ENCODE peak calls at places on chromosome 4, in six cellular contexts. R is HL-60; A is dorsolateral prefrontal cortex; F is SJSA1; V is CD8-positive, alpha-beta T cell; U is ovary. P is an unnamed sample.

GRCh38 chr4:16270654-16271328 is 44.5 kb upstream of the TAPT1 start:
- DNase-seq in R (peak; percentile 47), A (no peak), F (no peak), V (no peak), U (no peak), P (no peak)

GRCh38 chr4:169795585-169795984 is 37.8 kb upstream of the HPF1 start:
- DNase-seq in R (no peak), A (no peak), F (no peak), V (no peak), U (no peak), P (no peak)

GRCh38 chr4:76658231-76659102 is 223.4 kb downstream of the SHROOM3 start:
- DNase-seq in R (no peak), A (no peak), F (peak; percentile 90), V (no peak), U (no peak), P (no peak)

GRCh38 chr4:70914631-70915030 is 12.5 kb downstream of the MOB1B start:
- DNase-seq in R (no peak), A (no peak), F (peak; percentile 40), V (no peak), U (peak; percentile 52), P (no peak)

GRCh38 chr4:153643406-153644016 is 40.6 kb upstream of the TLR2 start:
- DNase-seq in R (peak; percentile 68), A (no peak), F (peak; percentile 44), V (no peak), U (no peak), P (no peak)

GRCh38 chr4:55947912-55948725 is 626 bp upstream of the CEP135 start:
- DNase-seq in R (no peak), A (no peak), F (peak; percentile 95), V (peak; percentile 62), U (no peak), P (no peak)

GRCh38 chr4:34323549-34324325 is 1920.6 kb downstream of the ARAP2 start:
- DNase-seq in R (no peak), A (no peak), F (no peak), V (no peak), U (no peak), P (no peak)

GRCh38 chr4:154559141-154559841 is 3.5 kb upstream of the FGB start:
- DNase-seq in R (peak; percentile 12), A (no peak), F (peak; percentile 15), V (no peak), U (no peak), P (no peak)

GRCh38 chr4:166527500-166527899 is 654.5 kb downstream of the TLL1 start:
- DNase-seq in R (no peak), A (no peak), F (no peak), V (no peak), U (no peak), P (no peak)

GRCh38 chr4:55754754-55755350 is 64.7 kb upstream of the EXOC1L start:
- DNase-seq in R (no peak), A (no peak), F (peak; percentile 28), V (no peak), U (no peak), P (no peak)

GRCh38 chr4:3013839-3014350 is 50.5 kb downstream of the GRK4 start:
- DNase-seq in R (no peak), A (no peak), F (no peak), V (no peak), U (no peak), P (no peak)

GRCh38 chr4:129623233-129623632 is 527.3 kb downstream of the C4orf33 start:
- DNase-seq in R (peak; percentile 87), A (no peak), F (no peak), V (no peak), U (no peak), P (no peak)

GRCh38 chr4:80069837-80070788 is 2.9 kb downstream of the ANTXR2 start:
- DNase-seq in R (no peak), A (no peak), F (no peak), V (no peak), U (no peak), P (no peak)

GRCh38 chr4:25702848-25703247 is 47.2 kb downstream of the SLC34A2 start:
- DNase-seq in R (no peak), A (peak; percentile 63), F (no peak), V (no peak), U (no peak), P (no peak)

GRCh38 chr4:108333353-108333920 is 164.7 kb upstream of the LEF1 start:
- DNase-seq in R (no peak), A (no peak), F (no peak), V (no peak), U (no peak), P (no peak)

GRCh38 chr4:139872274-139872673 is 206.7 kb downstream of the MGST2 start:
- DNase-seq in R (peak; percentile 76), A (no peak), F (peak; percentile 71), V (no peak), U (no peak), P (no peak)

GRCh38 chr4:5759236-5760075 is 48.5 kb downstream of the EVC start:
- DNase-seq in R (no peak), A (no peak), F (no peak), V (no peak), U (no peak), P (no peak)

GRCh38 chr4:5760246-5760645 is 49.2 kb downstream of the EVC start:
- DNase-seq in R (no peak), A (no peak), F (no peak), V (no peak), U (no peak), P (no peak)

GRCh38 chr4:5757954-5758353 is 47.0 kb downstream of the EVC start:
- DNase-seq in R (no peak), A (no peak), F (no peak), V (no peak), U (no peak), P (no peak)

GRCh38 chr4:5757536-5757935 is 46.5 kb downstream of the EVC start:
- DNase-seq in R (no peak), A (no peak), F (no peak), V (no peak), U (no peak), P (no peak)

DNA sequence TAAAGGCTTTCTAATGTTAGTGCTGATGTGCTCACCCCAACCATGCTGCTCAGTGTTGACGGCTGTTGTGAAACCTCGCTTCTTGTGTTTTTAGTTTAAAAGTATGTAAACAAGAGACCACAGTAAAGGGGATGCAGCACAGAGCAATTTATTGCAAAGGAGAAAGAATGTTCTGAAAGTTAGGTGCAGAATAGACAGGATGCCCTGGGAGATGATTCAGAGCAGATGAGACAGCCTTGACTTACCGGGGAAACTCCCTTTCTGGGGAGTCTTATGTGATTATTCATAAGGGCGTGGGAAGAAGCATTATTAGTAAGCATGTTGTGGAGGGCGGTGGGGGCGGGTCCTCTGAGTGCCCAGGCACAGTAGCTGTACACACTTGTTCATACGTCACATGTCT is 47.7 kb downstream of the EVC start:
- DNase-seq in R (no peak), A (no peak), F (peak; percentile 86), V (no peak), U (no peak), P (no peak)
- H3K27ac ChIP-seq in R (no peak overlapping the region), A (no peak overlapping the region), F (peak overlapping the region; percentile 91), V (no peak overlapping the region), U (no peak overlapping the region), P (no peak overlapping the region)

GRCh38 chr4:8383016-8383415 is 57.5 kb downstream of the ACOX3 start:
- DNase-seq in R (no peak), A (no peak), F (no peak), V (no peak), U (peak; percentile 36), P (peak; percentile 27)

GRCh38 chr4:8381814-8382581 is 58.5 kb downstream of the ACOX3 start:
- DNase-seq in R (no peak), A (no peak), F (no peak), V (no peak), U (peak; percentile 37), P (no peak)

GRCh38 chr4:8385106-8385505 is 55.4 kb downstream of the ACOX3 start:
- DNase-seq in R (no peak), A (no peak), F (no peak), V (no peak), U (no peak), P (no peak)

GRCh38 chr4:8384397-8385060 is 56.0 kb downstream of the ACOX3 start:
- DNase-seq in R (no peak), A (no peak), F (no peak), V (no peak), U (peak; percentile 46), P (no peak)

GRCh38 chr4:8383451-8384160 is 56.9 kb downstream of the ACOX3 start:
- DNase-seq in R (no peak), A (no peak), F (no peak), V (no peak), U (peak; percentile 61), P (peak; percentile 52)
- H3K27ac ChIP-seq in R (no peak overlapping the region), A (no peak overlapping the region), F (no peak overlapping the region), V (no peak overlapping the region), U (no peak overlapping the region), P (no peak overlapping the region)

GRCh38 chr4:150173854-150174398 is 95.7 kb downstream of the DCLK2 start:
- DNase-seq in R (no peak), A (no peak), F (no peak), V (no peak), U (no peak), P (no peak)

GRCh38 chr4:150176559-150176958 is 98.3 kb downstream of the DCLK2 start:
- DNase-seq in R (no peak), A (no peak), F (no peak), V (no peak), U (no peak), P (no peak)

GRCh38 chr4:150178161-150178560 is 99.9 kb downstream of the DCLK2 start:
- DNase-seq in R (no peak), A (no peak), F (no peak), V (no peak), U (no peak), P (no peak)

DNA sequence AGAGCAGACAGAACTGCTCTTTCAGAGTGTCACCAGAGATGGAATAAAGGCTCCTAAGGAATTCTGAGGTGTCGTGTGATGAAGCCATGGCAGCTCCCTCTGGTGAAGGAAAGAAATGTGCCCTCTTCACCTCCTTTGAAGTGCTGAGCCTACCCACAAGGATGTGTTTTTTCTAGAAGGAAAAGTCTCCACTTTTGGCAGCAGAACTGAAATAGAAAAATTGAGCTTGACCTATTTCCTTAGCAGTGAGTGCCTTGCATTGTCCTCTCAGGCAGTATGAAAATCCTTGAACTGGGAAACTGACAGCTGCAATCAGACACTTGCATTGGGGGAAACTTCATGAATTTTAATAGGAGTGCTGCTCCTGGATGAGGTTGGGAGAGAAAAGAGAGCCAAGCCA is 95.2 kb downstream of the DCLK2 start:
- DNase-seq in R (no peak), A (no peak), F (no peak), V (no peak), U (no peak), P (no peak)
- H3K27ac ChIP-seq in R (no peak overlapping the region), A (no peak overlapping the region), F (no peak overlapping the region), V (no peak overlapping the region), U (no peak overlapping the region), P (no peak overlapping the region)

GRCh38 chr4:11367371-11367770 is 61.3 kb downstream of the HS3ST1 start:
- DNase-seq in R (no peak), A (peak; percentile 81), F (no peak), V (no peak), U (peak; percentile 93), P (peak; percentile 18)
- H3K27ac ChIP-seq in R (no peak overlapping the region), A (no peak overlapping the region), F (no peak overlapping the region), V (no peak overlapping the region), U (no peak overlapping the region), P (no peak overlapping the region)

DNA sequence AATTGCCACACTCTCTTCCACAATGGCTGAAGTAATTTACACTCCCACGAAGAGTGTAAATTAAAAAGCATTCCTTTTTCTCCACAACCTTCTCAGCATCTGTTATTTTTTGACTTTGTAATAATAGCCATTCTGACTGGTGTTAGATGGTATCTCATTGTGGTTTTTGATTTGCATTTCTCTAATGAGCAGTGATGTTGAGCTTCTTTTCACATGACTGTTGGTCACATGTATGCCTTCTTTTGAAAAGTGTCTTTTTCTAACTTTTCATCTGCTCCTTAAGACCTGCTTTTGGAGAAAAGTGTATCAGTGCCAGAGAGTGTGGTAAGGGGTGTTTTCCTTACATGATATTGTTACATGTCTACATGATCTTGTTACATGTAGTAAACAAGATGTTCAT is 25.7 kb downstream of the GUCY1A1 start:
- DNase-seq in R (no peak), A (no peak), F (no peak), V (no peak), U (no peak), P (no peak)
- H3K27ac ChIP-seq in R (no peak overlapping the region), A (no peak overlapping the region), F (no peak overlapping the region), V (no peak overlapping the region), U (no peak overlapping the region), P (peak overlapping the region; percentile 51)

P was measured in pancreas.